ENCODE peak calls at places on chromosomes 13 and 19, in five cellular contexts. J is left lung, Q is DMS53, R is neural crest cell, B is NCI-H510A. H is an unnamed sample.

GRCh38 chr13:33331962-33332361 is 46.4 kb upstream of the STARD13 start:
- DNase-seq in B (no peak), R (no peak), J (no peak), Q (no peak), H (no peak)

GRCh38 chr13:19622189-19622588 is 11.3 kb upstream of the MPHOSPH8 start:
- DNase-seq in Q (no peak), J (no peak), R (no peak), B (no peak), H (no peak)

GRCh38 chr19:16590876-16591802 is 18.9 kb upstream of the SLC35E1 start:
- DNase-seq in J (no peak), Q (no peak), R (no peak), B (no peak), H (no peak)

GRCh38 chr19:6877766-6878165 is 9.6 kb upstream of the ADGRE1 start:
- DNase-seq in R (no peak), Q (no peak), J (no peak), B (no peak), H (no peak)

GRCh38 chr19:18611327-18612050 is 1.2 kb upstream of the TMEM59L start:
- DNase-seq in Q (peak), J (no peak), B (no peak), R (no peak), H (no peak)

GRCh38 chr13:72651196-72651595 is 76.2 kb downstream of the MZT1 start:
- DNase-seq in Q (peak), B (no peak), J (no peak), R (no peak), H (no peak)

GRCh38 chr13:110799246-110800236 is 86.0 kb downstream of the ING1 start:
- DNase-seq in R (no peak), J (no peak), Q (no peak), B (no peak), H (no peak)

GRCh38 chr19:17089238-17089637 is 13.7 kb downstream of the MYO9B start:
- DNase-seq in J (no peak), R (no peak), Q (no peak), B (no peak), H (no peak)

GRCh38 chr19:10155834-10156233 is 36.1 kb upstream of the EIF3G start:
- DNase-seq in J (peak), B (no peak), R (no peak), Q (peak), H (no peak)

GRCh38 chr19:35708391-35708790 is 4.0 kb downstream of the ZBTB32 start:
- DNase-seq in J (no peak), R (no peak), Q (peak), B (no peak), H (no peak)

GRCh38 chr13:95659500-95659899 is 15.0 kb upstream of the DZIP1 start:
- DNase-seq in B (no peak), Q (no peak), J (no peak), R (no peak), H (no peak)

GRCh38 chr19:49684251-49684982 is 5.0 kb upstream of the ADM5 start:
- DNase-seq in B (no peak), R (no peak), Q (peak), J (peak), H (no peak)

GRCh38 chr13:97004096-97004876 is 10.0 kb upstream of the OXGR1 start:
- DNase-seq in J (no peak), B (no peak), Q (no peak), R (no peak), H (no peak)

GRCh38 chr19:54459282-54460229 is 4.0 kb downstream of the LENG9 start:
- DNase-seq in R (no peak), Q (peak), B (no peak), J (no peak), H (no peak)

GRCh38 chr19:17579523-17580244 is 24.2 kb downstream of the COLGALT1 start:
- DNase-seq in J (peak), B (no peak), R (peak), Q (peak), H (no peak)

GRCh38 chr19:12787458-12787857 is 3.8 kb upstream of the JUNB start:
- DNase-seq in Q (no peak), B (no peak), J (no peak), R (no peak), H (no peak)

GRCh38 chr19:14063100-14063499 is 1.2 kb upstream of the PALM3 start:
- DNase-seq in J (no peak), B (no peak), R (no peak), Q (no peak), H (no peak)

GRCh38 chr19:17323973-17324327 is 10.7 kb downstream of the ANO8 start:
- DNase-seq in Q (no peak), B (no peak), R (no peak), J (no peak), H (no peak)

GRCh38 chr13:29543230-29544215 is 52.0 kb downstream of the SLC7A1 start:
- DNase-seq in J (no peak), Q (no peak), R (no peak), B (no peak), H (no peak)

GRCh38 chr13:29963086-29963485 is 112.7 kb upstream of the UBL3 start:
- DNase-seq in B (no peak), Q (no peak), J (no peak), R (no peak), H (no peak)

GRCh38 chr13:20106751-20107150 is 54.1 kb downstream of the GJA3 start:
- DNase-seq in J (no peak), R (no peak), Q (no peak), B (no peak), H (no peak)

GRCh38 chr13:30363725-30364124 is 56.4 kb upstream of the KATNAL1 start:
- DNase-seq in R (no peak), J (no peak), Q (no peak), B (no peak), H (no peak)

H was measured in NCI-H2107.